ENCODE peak calls at places on chromosomes 11 and 22, in seven cellular contexts. One of them, this sample, is unnamed. For H3K9me3, the result is how much of the 10 kb centered on the place peaks cover.

GRCh38 chr11:78796956-78797355 is 222.3 kb upstream of the NARS2 start:
- DNase-seq in A549: no peak
- DNase-seq in cardiac muscle cell: no peak
- DNase-seq in AG04450: peak
- DNase-seq in WERI-Rb-1: no peak
- DNase-seq in ovary: no peak
- DNase-seq in transverse colon: no peak
- DNase-seq in this sample: no peak

GRCh38 chr22:42969348-42969975 is 45.5 kb downstream of the PACSIN2 start:
- DNase-seq in A549: no peak
- DNase-seq in AG04450: no peak
- DNase-seq in transverse colon: no peak
- DNase-seq in ovary: no peak
- DNase-seq in cardiac muscle cell: no peak
- DNase-seq in WERI-Rb-1: no peak
- DNase-seq in this sample: no peak

GRCh38 chr11:104254347-104254746 is 90.4 kb upstream of the PDGFD start:
- DNase-seq in A549: no peak
- DNase-seq in cardiac muscle cell: peak
- DNase-seq in AG04450: no peak
- DNase-seq in WERI-Rb-1: peak
- DNase-seq in transverse colon: no peak
- DNase-seq in ovary: peak
- DNase-seq in this sample: peak

GRCh38 chr11:65021003-65021402 is 6.2 kb upstream of the SNX15 start:
- DNase-seq in A549: no peak
- DNase-seq in WERI-Rb-1: no peak
- DNase-seq in cardiac muscle cell: no peak
- DNase-seq in ovary: no peak
- DNase-seq in AG04450: no peak
- DNase-seq in transverse colon: no peak
- DNase-seq in this sample: no peak

GRCh38 chr11:117482881-117483280 is 155.2 kb downstream of the CEP164 start:
- DNase-seq in ovary: no peak
- DNase-seq in transverse colon: no peak
- DNase-seq in WERI-Rb-1: no peak
- DNase-seq in AG04450: no peak
- DNase-seq in A549: no peak
- DNase-seq in cardiac muscle cell: no peak
- DNase-seq in this sample: no peak

GRCh38 chr11:58770627-58771457 is 39.1 kb upstream of the GLYAT start:
- DNase-seq in A549: no peak
- DNase-seq in AG04450: no peak
- DNase-seq in ovary: no peak
- DNase-seq in WERI-Rb-1: no peak
- DNase-seq in transverse colon: no peak
- DNase-seq in cardiac muscle cell: no peak
- DNase-seq in this sample: no peak

GRCh38 chr22:50622723-50623327 is 5.1 kb downstream of the ARSA start:
- DNase-seq in WERI-Rb-1: no peak
- DNase-seq in ovary: no peak
- DNase-seq in cardiac muscle cell: no peak
- DNase-seq in A549: no peak
- DNase-seq in AG04450: no peak
- DNase-seq in transverse colon: peak
- DNase-seq in this sample: no peak

GRCh38 chr11:1138053-1138452 is 19.7 kb upstream of the MUC5AC start:
- DNase-seq in AG04450: no peak
- DNase-seq in cardiac muscle cell: no peak
- DNase-seq in WERI-Rb-1: no peak
- DNase-seq in transverse colon: no peak
- DNase-seq in ovary: no peak
- DNase-seq in A549: no peak
- DNase-seq in this sample: no peak

GRCh38 chr11:96664108-96664507 is 274.3 kb downstream of the JRKL start:
- DNase-seq in cardiac muscle cell: no peak
- DNase-seq in A549: no peak
- DNase-seq in AG04450: no peak
- DNase-seq in transverse colon: no peak
- DNase-seq in WERI-Rb-1: no peak
- DNase-seq in ovary: no peak
- DNase-seq in this sample: peak

GRCh38 chr11:129695543-129696308 is 119.9 kb upstream of the TMEM45B start:
- DNase-seq in transverse colon: peak
- DNase-seq in ovary: no peak
- DNase-seq in A549: peak
- DNase-seq in AG04450: no peak
- DNase-seq in WERI-Rb-1: peak
- DNase-seq in cardiac muscle cell: peak
- DNase-seq in this sample: peak

DNA sequence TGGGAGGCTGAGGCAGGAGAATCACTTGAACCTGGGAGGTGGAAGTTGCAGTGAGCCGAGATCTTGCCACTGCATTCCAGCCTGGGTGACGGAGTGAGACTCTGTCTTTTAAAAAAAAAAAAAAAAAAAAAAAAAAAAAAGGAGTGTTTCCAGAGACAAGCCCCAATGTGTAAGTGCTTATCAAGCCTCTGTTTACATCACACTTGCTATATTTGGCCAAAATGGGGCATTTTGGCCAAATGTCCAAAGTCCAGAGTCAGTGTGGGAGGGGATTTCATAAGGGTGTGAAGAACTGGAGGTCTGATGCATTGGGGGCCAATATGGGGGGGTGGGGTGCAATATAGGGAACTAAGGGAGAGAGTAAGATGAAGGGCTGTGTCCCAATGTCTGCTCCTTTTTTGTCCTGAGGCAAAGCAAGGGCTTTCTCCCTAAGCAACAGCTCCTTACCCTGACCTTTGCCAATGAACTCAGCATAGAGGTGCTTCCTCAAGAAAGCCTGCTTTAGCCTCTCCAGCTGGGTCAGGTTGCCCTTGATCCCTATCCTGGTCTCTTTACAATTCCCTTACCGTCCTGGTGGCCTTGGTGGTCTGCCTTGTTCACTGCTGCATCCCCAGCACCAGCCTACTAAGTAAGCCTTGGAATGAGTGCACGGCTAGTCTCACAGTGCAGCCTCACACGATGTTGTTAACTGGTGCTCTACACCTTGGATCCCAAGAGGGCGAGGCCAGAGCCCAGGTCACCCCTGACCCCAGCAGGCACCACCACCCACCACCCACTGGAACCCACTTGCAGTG is 14.1 kb upstream of the BCR start:
- DNase-seq in A549: no peak
- DNase-seq in cardiac muscle cell: no peak
- DNase-seq in AG04450: no peak
- DNase-seq in ovary: no peak
- DNase-seq in transverse colon: no peak
- DNase-seq in WERI-Rb-1: no peak
- DNase-seq in this sample: no peak
- H3K4me3 ChIP-seq in A549: no peak
- H3K4me3 ChIP-seq in cardiac muscle cell: no peak
- H3K4me3 ChIP-seq in AG04450: no peak
- H3K4me3 ChIP-seq in ovary: no peak
- H3K4me3 ChIP-seq in transverse colon: no peak
- H3K4me3 ChIP-seq in WERI-Rb-1: no peak
- H3K4me3 ChIP-seq in this sample: no peak

GRCh38 chr22:48080304-48081165 is 1318.1 kb downstream of the TBC1D22A start:
- DNase-seq in AG04450: no peak
- DNase-seq in ovary: no peak
- DNase-seq in A549: no peak
- DNase-seq in WERI-Rb-1: no peak
- DNase-seq in transverse colon: no peak
- DNase-seq in cardiac muscle cell: no peak
- DNase-seq in this sample: no peak
- H3K9me3 ChIP-seq in AG04450: half or more
- H3K9me3 ChIP-seq in ovary: under half
- H3K9me3 ChIP-seq in A549: under half
- H3K9me3 ChIP-seq in WERI-Rb-1: under half
- H3K9me3 ChIP-seq in transverse colon: under half
- H3K9me3 ChIP-seq in cardiac muscle cell: under half
- H3K9me3 ChIP-seq in this sample: under half

GRCh38 chr11:134032031-134032430 is 36.8 kb upstream of the JAM3 start:
- DNase-seq in AG04450: no peak
- DNase-seq in ovary: no peak
- DNase-seq in A549: no peak
- DNase-seq in WERI-Rb-1: no peak
- DNase-seq in cardiac muscle cell: no peak
- DNase-seq in transverse colon: no peak
- DNase-seq in this sample: no peak
- H3K4me3 ChIP-seq in AG04450: no peak
- H3K4me3 ChIP-seq in ovary: no peak
- H3K4me3 ChIP-seq in A549: no peak
- H3K4me3 ChIP-seq in WERI-Rb-1: no peak
- H3K4me3 ChIP-seq in cardiac muscle cell: no peak
- H3K4me3 ChIP-seq in transverse colon: no peak
- H3K4me3 ChIP-seq in this sample: no peak

DNA sequence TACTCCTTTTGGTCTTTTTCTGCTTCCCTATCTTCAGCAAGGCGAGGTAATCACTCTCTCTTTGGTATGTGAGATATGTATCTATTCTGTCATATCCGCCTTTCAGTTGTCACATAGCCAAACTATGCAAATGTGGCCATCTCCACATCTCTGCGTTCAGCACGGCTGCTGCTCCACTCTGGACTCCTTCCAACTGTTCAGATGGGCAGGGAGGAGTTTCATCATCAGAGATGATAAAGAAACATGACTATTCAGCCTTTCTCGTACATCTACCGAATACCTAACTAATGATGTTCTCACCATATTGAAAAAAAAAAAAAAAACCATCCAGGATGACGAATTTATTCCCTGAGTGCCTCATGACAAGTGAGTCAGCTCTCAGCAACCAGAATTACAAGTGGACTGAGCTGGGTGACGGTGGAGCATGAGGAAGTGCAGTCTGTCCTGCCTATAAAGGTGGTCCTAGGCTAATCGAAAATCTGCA is 899.6 kb downstream of the OPCML start:
- DNase-seq in A549: no peak
- DNase-seq in AG04450: peak
- DNase-seq in WERI-Rb-1: no peak
- DNase-seq in transverse colon: no peak
- DNase-seq in ovary: no peak
- DNase-seq in cardiac muscle cell: no peak
- DNase-seq in this sample: peak
- H3K9me3 ChIP-seq in A549: under half
- H3K9me3 ChIP-seq in AG04450: under half
- H3K9me3 ChIP-seq in WERI-Rb-1: under half
- H3K9me3 ChIP-seq in transverse colon: under half
- H3K9me3 ChIP-seq in ovary: under half
- H3K9me3 ChIP-seq in cardiac muscle cell: under half
- H3K9me3 ChIP-seq in this sample: under half

GRCh38 chr11:63997801-63998332 is 11.6 kb downstream of the OTUB1 start:
- DNase-seq in A549: no peak
- DNase-seq in AG04450: no peak
- DNase-seq in cardiac muscle cell: no peak
- DNase-seq in ovary: no peak
- DNase-seq in transverse colon: no peak
- DNase-seq in WERI-Rb-1: no peak
- DNase-seq in this sample: no peak

GRCh38 chr11:63998558-63999348 is 12.5 kb downstream of the OTUB1 start:
- DNase-seq in A549: no peak
- DNase-seq in ovary: no peak
- DNase-seq in AG04450: no peak
- DNase-seq in transverse colon: no peak
- DNase-seq in WERI-Rb-1: peak
- DNase-seq in cardiac muscle cell: no peak
- DNase-seq in this sample: no peak

GRCh38 chr11:64000740-64001514 is 14.7 kb downstream of the OTUB1 start:
- DNase-seq in AG04450: no peak
- DNase-seq in ovary: peak
- DNase-seq in transverse colon: no peak
- DNase-seq in WERI-Rb-1: no peak
- DNase-seq in A549: no peak
- DNase-seq in cardiac muscle cell: no peak
- DNase-seq in this sample: no peak

GRCh38 chr11:64000026-64000739 is 13.9 kb downstream of the OTUB1 start:
- DNase-seq in transverse colon: peak
- DNase-seq in ovary: peak
- DNase-seq in A549: no peak
- DNase-seq in AG04450: no peak
- DNase-seq in cardiac muscle cell: peak
- DNase-seq in WERI-Rb-1: peak
- DNase-seq in this sample: no peak

GRCh38 chr11:63999349-64000025 is 13.2 kb downstream of the OTUB1 start:
- DNase-seq in A549: no peak
- DNase-seq in cardiac muscle cell: peak
- DNase-seq in WERI-Rb-1: peak
- DNase-seq in transverse colon: peak
- DNase-seq in ovary: peak
- DNase-seq in AG04450: no peak
- DNase-seq in this sample: no peak
- H3K4me3 ChIP-seq in A549: no peak
- H3K4me3 ChIP-seq in cardiac muscle cell: peak
- H3K4me3 ChIP-seq in WERI-Rb-1: no peak
- H3K4me3 ChIP-seq in transverse colon: no peak
- H3K4me3 ChIP-seq in ovary: peak
- H3K4me3 ChIP-seq in AG04450: no peak
- H3K4me3 ChIP-seq in this sample: no peak

DNA sequence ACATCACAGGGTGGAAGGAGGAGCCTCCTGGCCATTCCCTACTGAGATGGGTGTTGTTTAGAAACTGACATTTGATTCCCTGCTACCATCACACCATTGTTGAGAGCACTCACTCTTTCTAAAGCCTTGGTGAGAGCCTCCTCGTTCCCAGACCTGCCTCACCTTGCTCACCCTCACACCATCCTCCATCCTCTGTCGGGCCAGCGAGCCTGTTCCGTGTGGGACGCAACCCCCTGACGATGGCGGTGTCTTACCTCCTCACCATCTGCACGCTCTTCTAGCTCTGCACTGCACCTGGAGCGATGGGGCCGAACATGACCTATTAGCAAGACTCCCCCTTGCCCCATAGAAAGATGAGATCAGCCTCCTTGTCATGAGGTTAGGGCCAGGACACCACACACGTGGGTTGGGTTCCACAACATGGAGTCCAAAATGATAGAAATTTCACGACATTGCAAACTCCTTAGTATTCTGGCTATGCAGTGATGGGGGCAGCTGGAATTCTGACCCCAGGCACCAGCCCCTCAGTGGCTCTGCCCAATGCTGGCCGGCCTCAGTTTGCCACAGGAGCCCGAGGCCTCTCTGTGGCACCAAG is 1017.9 kb downstream of the TBC1D22A start:
- DNase-seq in WERI-Rb-1: no peak
- DNase-seq in A549: no peak
- DNase-seq in ovary: no peak
- DNase-seq in transverse colon: no peak
- DNase-seq in AG04450: no peak
- DNase-seq in cardiac muscle cell: no peak
- DNase-seq in this sample: no peak
- H3K9me3 ChIP-seq in WERI-Rb-1: under half
- H3K9me3 ChIP-seq in A549: under half
- H3K9me3 ChIP-seq in ovary: under half
- H3K9me3 ChIP-seq in transverse colon: under half
- H3K9me3 ChIP-seq in AG04450: half or more
- H3K9me3 ChIP-seq in cardiac muscle cell: under half
- H3K9me3 ChIP-seq in this sample: under half

This sample was measured in SJCRH30.